ENCODE peak calls at places on chromosomes 5 and 9, in four cellular contexts. N is left lung, I is heart left ventricle, W is pancreas. A is an unnamed sample.

GRCh38 chr9:132032584-132032945 is 47.1 kb downstream of the MED27 start:
- DNase-seq in N (no peak), I (no peak), W (no peak), A (no peak)

GRCh38 chr5:16539169-16539666 is 73.6 kb upstream of the ZNF622 start:
- DNase-seq in N (no peak), I (peak; percentile 74), W (peak; percentile 57), A (peak; percentile 61)

GRCh38 chr9:15329539-15330109 is 22.6 kb upstream of the TTC39B start:
- DNase-seq in N (no peak), I (no peak), W (no peak), A (peak; percentile 53)

GRCh38 chr5:42547146-42547545 is 123.9 kb downstream of the GHR start:
- DNase-seq in N (no peak), I (no peak), W (no peak), A (no peak)

GRCh38 chr5:132096904-132097303 is 23.3 kb downstream of the CSF2 start:
- DNase-seq in N (no peak), I (no peak), W (no peak), A (no peak)

GRCh38 chr5:139460457-139460856 is 2.1 kb downstream of the ECSCR start:
- DNase-seq in N (no peak), I (no peak), W (no peak), A (no peak)

GRCh38 chr9:86821011-86821845 is 126.1 kb downstream of the GAS1 start:
- DNase-seq in N (no peak), I (no peak), W (no peak), A (no peak)

GRCh38 chr9:79694676-79695400 is 123.1 kb downstream of the TLE4 start:
- DNase-seq in N (no peak), I (no peak), W (no peak), A (no peak)

GRCh38 chr9:100911273-100911672 is 117.3 kb upstream of the PLPPR1 start:
- DNase-seq in N (no peak), I (no peak), W (no peak), A (no peak)

GRCh38 chr5:60883229-60883628 is 39.2 kb upstream of the ELOVL7 start:
- DNase-seq in N (no peak), I (no peak), W (no peak), A (no peak)

GRCh38 chr9:91795500-91796241 is 154.4 kb downstream of the ROR2 start:
- DNase-seq in N (no peak), I (no peak), W (no peak), A (no peak)

GRCh38 chr9:37902804-37903580 is 935 bp downstream of the SLC25A51 start:
- DNase-seq in N (no peak), I (no peak), W (no peak), A (peak; percentile 25)

GRCh38 chr5:153546566-153546965 is 56.1 kb downstream of the GRIA1 start:
- DNase-seq in N (no peak), I (no peak), W (no peak), A (no peak)

GRCh38 chr5:53936481-53937352 is 373.7 kb downstream of the ARL15 start:
- DNase-seq in N (no peak), I (peak; percentile 22), W (no peak), A (peak; percentile 52)

GRCh38 chr5:36870399-36871040 is 6.0 kb upstream of the NIPBL start:
- DNase-seq in N (no peak), I (no peak), W (no peak), A (no peak)

GRCh38 chr9:136545966-136546696 is at the start of gene NOTCH1:
- DNase-seq in N (peak; percentile 99), I (peak; percentile 95), W (peak; percentile 91), A (peak; percentile 86)

GRCh38 chr9:12813960-12814876 is 39.4 kb downstream of the LURAP1L start:
- DNase-seq in N (no peak), I (no peak), W (peak; percentile 60), A (peak; percentile 29)

GRCh38 chr5:41735213-41735612 is 135.0 kb downstream of the OXCT1 start:
- DNase-seq in N (no peak), I (no peak), W (no peak), A (no peak)

GRCh38 chr9:93830606-93831005 is 124.5 kb downstream of the BARX1 start:
- DNase-seq in N (no peak), I (no peak), W (no peak), A (no peak)

GRCh38 chr9:4768681-4769080 is 24.1 kb upstream of the RCL1 start:
- DNase-seq in N (no peak), I (no peak), W (no peak), A (no peak)

GRCh38 chr9:121557581-121558422 is 58.2 kb upstream of the GGTA1 start:
- DNase-seq in N (no peak), I (peak; percentile 75), W (peak; percentile 69), A (peak; percentile 53)

GRCh38 chr9:22813520-22813919 is 366.9 kb downstream of the DMRTA1 start:
- DNase-seq in N (no peak), I (no peak), W (no peak), A (no peak)

GRCh38 chr5:145978672-145979071 is 42.3 kb downstream of the SH3RF2 start:
- DNase-seq in N (no peak), I (peak; percentile 36), W (peak; percentile 79), A (no peak)

GRCh38 chr5:135824541-135825041 is 9.9 kb upstream of the SLC25A48 start:
- DNase-seq in N (no peak), I (no peak), W (no peak), A (no peak)

GRCh38 chr9:117265253-117265652 is 149.6 kb downstream of the ASTN2 start:
- DNase-seq in N (no peak), I (no peak), W (no peak), A (peak; percentile 15)

GRCh38 chr5:106780355-106780754 is 890.4 kb downstream of the EFNA5 start:
- DNase-seq in N (no peak), I (no peak), W (no peak), A (no peak)

GRCh38 chr5:59356813-59357381 is 536.6 kb downstream of the PDE4D start:
- DNase-seq in N (peak; percentile 81), I (peak; percentile 73), W (no peak), A (peak; percentile 23)

GRCh38 chr5:152349683-152350526 is 55.2 kb downstream of the NMUR2 start:
- DNase-seq in N (peak; percentile 44), I (peak; percentile 30), W (peak; percentile 17), A (peak; percentile 36)

GRCh38 chr9:75198436-75198835 is 110.1 kb downstream of the OSTF1 start:
- DNase-seq in N (peak; percentile 47), I (no peak), W (no peak), A (no peak)

GRCh38 chr9:95494416-95495371 is 22.1 kb downstream of the PTCH1 start:
- DNase-seq in N (no peak), I (no peak), W (peak; percentile 36), A (peak; percentile 69)

GRCh38 chr5:72920690-72921089 is 35.2 kb upstream of the FCHO2 start:
- DNase-seq in N (no peak), I (no peak), W (no peak), A (no peak)

GRCh38 chr9:133733074-133733408 is 5.1 kb downstream of the SARDH start:
- DNase-seq in N (no peak), I (no peak), W (no peak), A (peak; percentile 9)

GRCh38 chr5:135593886-135594285 is 15.1 kb upstream of the CXCL14 start:
- DNase-seq in N (no peak), I (no peak), W (no peak), A (no peak)

GRCh38 chr5:52531105-52531504 is 256.6 kb upstream of the ITGA1 start:
- DNase-seq in N (no peak), I (no peak), W (no peak), A (no peak)